ENCODE peak calls at places on chromosomes 1 and 21, in seven cellular contexts. A is lower leg skin, Q is neural progenitor cell, E is AG08395, X is AG09309, F is endodermal cell, V is bronchial epithelial cell. I is an unnamed sample.

GRCh38 chr1:162722036-162722435 is 68.5 kb upstream of the HSD17B7 start:
- DNase-seq in Q (no peak), A (no peak), E (no peak), V (no peak), F (no peak), X (no peak), I (no peak)

GRCh38 chr1:2941907-2942306 is 79.4 kb upstream of the ACTRT2 start:
- DNase-seq in F (no peak), V (no peak), Q (no peak), X (no peak), A (no peak), E (no peak), I (no peak)

GRCh38 chr21:42753804-42754203 is 100.4 kb downstream of the PDE9A start:
- DNase-seq in E (no peak), V (no peak), F (no peak), Q (no peak), A (no peak), X (no peak), I (no peak)

GRCh38 chr1:23617019-23617418 is 57.7 kb upstream of the ID3 start:
- DNase-seq in E (no peak), F (no peak), Q (no peak), X (no peak), A (no peak), V (no peak), I (no peak)

GRCh38 chr1:207284209-207284892 is 37.1 kb upstream of the CD55 start:
- DNase-seq in X (no peak), Q (no peak), V (no peak), E (no peak), F (no peak), A (no peak), I (peak)

GRCh38 chr21:33380483-33380998 is 22.7 kb upstream of the IFNGR2 start:
- DNase-seq in F (peak), Q (no peak), V (peak), E (peak), X (peak), A (peak), I (peak)

GRCh38 chr1:18635833-18636671 is 5.4 kb downstream of the PAX7 start:
- DNase-seq in A (no peak), F (peak), X (no peak), Q (peak), V (peak), E (peak), I (peak)

GRCh38 chr1:160267284-160267991 is 5.1 kb upstream of the DCAF8 start:
- DNase-seq in V (no peak), A (no peak), E (no peak), X (no peak), F (no peak), Q (no peak), I (no peak)

GRCh38 chr1:175154595-175155472 is 37.7 kb downstream of the KIAA0040 start:
- DNase-seq in V (peak), X (peak), A (peak), Q (peak), E (peak), F (peak), I (peak)

GRCh38 chr1:22517936-22518335 is 45.4 kb upstream of the EPHA8 start:
- DNase-seq in A (no peak), E (no peak), F (peak), V (peak), Q (no peak), X (peak), I (no peak)

GRCh38 chr1:117629625-117630422 is 24.0 kb downstream of the TENT5C start:
- DNase-seq in F (no peak), V (no peak), E (no peak), X (no peak), A (no peak), Q (no peak), I (no peak)

GRCh38 chr1:2451744-2452582 is 24.1 kb upstream of the PLCH2 start:
- DNase-seq in F (no peak), Q (no peak), A (no peak), V (peak), E (peak), X (peak), I (peak)

GRCh38 chr21:41536827-41537103 is 28.8 kb upstream of the TMPRSS2 start:
- DNase-seq in V (no peak), E (no peak), Q (no peak), X (no peak), A (no peak), F (no peak), I (no peak)

GRCh38 chr1:1782399-1783221 is 4.3 kb upstream of the NADK start:
- DNase-seq in F (peak), E (peak), A (peak), Q (peak), X (peak), V (peak), I (peak)

GRCh38 chr1:170634293-170634692 is 29.6 kb upstream of the PRRX1 start:
- DNase-seq in V (peak), X (peak), Q (no peak), F (no peak), A (no peak), E (peak), I (no peak)

GRCh38 chr1:51877434-51878306 is 857 bp downstream of the NRDC start:
- DNase-seq in E (peak), Q (no peak), X (no peak), V (peak), A (no peak), F (no peak), I (peak)

GRCh38 chr1:205763979-205764378 is 11.3 kb downstream of the RAB29 start:
- DNase-seq in F (no peak), A (no peak), X (no peak), V (no peak), Q (no peak), E (no peak), I (no peak)

GRCh38 chr21:31566611-31567010 is 92.9 kb upstream of the SOD1 start:
- DNase-seq in Q (no peak), E (no peak), X (no peak), V (no peak), F (peak), A (no peak), I (no peak)

GRCh38 chr1:182718311-182718710 is 33.9 kb upstream of the RGS8 start:
- DNase-seq in E (no peak), F (no peak), Q (no peak), V (no peak), A (no peak), X (no peak), I (no peak)

GRCh38 chr1:246506440-246506784 is 667 bp downstream of the SMYD3 start:
- DNase-seq in A (peak), E (no peak), X (no peak), Q (peak), V (no peak), F (no peak), I (peak)

GRCh38 chr1:230375795-230376194 is 50.3 kb downstream of the PGBD5 start:
- DNase-seq in X (no peak), V (no peak), A (no peak), F (no peak), E (no peak), Q (peak), I (no peak)

GRCh38 chr1:29082519-29082918 is 41.2 kb downstream of the TMEM200B start:
- DNase-seq in E (no peak), F (no peak), Q (no peak), A (no peak), X (no peak), V (no peak), I (no peak)

GRCh38 chr1:165560834-165561233 is 17.0 kb downstream of the LRRC52 start:
- DNase-seq in E (no peak), X (no peak), A (no peak), Q (no peak), V (no peak), F (peak), I (no peak)

GRCh38 chr1:32680642-32681041 is 21.9 kb downstream of the SYNC start:
- DNase-seq in Q (no peak), E (no peak), X (no peak), A (no peak), V (no peak), F (no peak), I (no peak)

GRCh38 chr1:43584203-43584602 is 53.5 kb downstream of the PTPRF start:
- DNase-seq in A (no peak), Q (no peak), E (no peak), V (no peak), X (no peak), F (no peak), I (peak)

GRCh38 chr1:181318022-181318857 is 165.1 kb upstream of the CACNA1E start:
- DNase-seq in Q (peak), V (no peak), X (no peak), E (no peak), F (peak), A (no peak), I (peak)

GRCh38 chr1:53568540-53568939 is 109.3 kb downstream of the DMRTB1 start:
- DNase-seq in F (no peak), V (no peak), E (no peak), Q (no peak), A (no peak), X (no peak), I (no peak)

GRCh38 chr21:32426592-32427051 is 14.1 kb downstream of the EVA1C start:
- DNase-seq in E (peak), A (no peak), Q (no peak), X (peak), F (no peak), V (peak), I (peak)

GRCh38 chr1:64550946-64551345 is 81.0 kb downstream of the CACHD1 start:
- DNase-seq in F (no peak), Q (no peak), E (no peak), A (no peak), V (no peak), X (no peak), I (no peak)

GRCh38 chr21:36482673-36483072 is 2.8 kb upstream of the CLDN14 start:
- DNase-seq in Q (no peak), E (no peak), F (no peak), V (no peak), A (no peak), X (no peak), I (no peak)

I was measured in left kidney.